ENCODE peak calls at places on chromosomes 13 and 19, in five cellular contexts. R, U, X, A and E are unnamed samples.
A peak's percentile ranks its signal among the peaks of the same experiment; 100 is the strongest.

GRCh38 chr19:43306097-43306496 is 36.8 kb upstream of the PSG9 start:
- DNase-seq in R (no peak), U (no peak), X (no peak), A (no peak), E (no peak)

GRCh38 chr19:49749771-49750170 is 13.3 kb downstream of the TSKS start:
- DNase-seq in R (no peak), U (no peak), X (no peak), A (no peak), E (no peak)

GRCh38 chr19:54790711-54791110 is 12.7 kb upstream of the KIR2DL4 start:
- DNase-seq in R (no peak), U (no peak), X (no peak), A (no peak), E (no peak)

GRCh38 chr13:97113231-97114001 is 108.7 kb upstream of the MBNL2 start:
- DNase-seq in R (no peak), U (no peak), X (no peak), A (no peak), E (no peak)

GRCh38 chr13:19957320-19958118 is 1.0 kb upstream of the ZMYM2 start:
- DNase-seq in R (peak; percentile 70), U (peak; percentile 51), X (no peak), A (peak; percentile 65), E (no peak)

GRCh38 chr13:34967851-34968562 is 25.9 kb downstream of the NBEA start:
- DNase-seq in R (no peak), U (peak; percentile 19), X (no peak), A (no peak), E (no peak)

GRCh38 chr13:67769063-67769986 is 539.2 kb upstream of the PCDH9 start:
- DNase-seq in R (no peak), U (no peak), X (no peak), A (no peak), E (no peak)

GRCh38 chr19:18751571-18751970 is 39.5 kb downstream of the COMP start:
- DNase-seq in R (no peak), U (no peak), X (no peak), A (no peak), E (no peak)

GRCh38 chr19:14497347-14497921 is 1.5 kb upstream of the GIPC1 start:
- DNase-seq in R (no peak), U (no peak), X (no peak), A (no peak), E (no peak)

GRCh38 chr19:29586401-29586800 is 19.7 kb upstream of the POP4 start:
- DNase-seq in R (no peak), U (no peak), X (no peak), A (no peak), E (no peak)

GRCh38 chr13:34155931-34156607 is 338.1 kb downstream of the RFC3 start:
- DNase-seq in R (no peak), U (peak; percentile 62), X (no peak), A (no peak), E (no peak)

GRCh38 chr19:13644648-13645047 is 119.7 kb upstream of the MRI1 start:
- DNase-seq in R (no peak), U (no peak), X (no peak), A (no peak), E (no peak)

GRCh38 chr13:42894765-42895181 is 97.3 kb downstream of the EPSTI1 start:
- DNase-seq in R (no peak), U (peak; percentile 47), X (no peak), A (no peak), E (no peak)